ENCODE peak calls at places on chromosomes 16 and 17, in four cellular contexts. I, K, A and V are unnamed samples.

GRCh38 chr16:3689731-3690130 is 27.6 kb downstream of the TRAP1 start:
- DNase-seq in I (no peak), K (no peak), A (no peak), V (no peak)

GRCh38 chr16:70775399-70775798 is 25.6 kb downstream of the VAC14 start:
- DNase-seq in I (no peak), K (no peak), A (no peak), V (no peak)

GRCh38 chr17:37756060-37756459 is 11.2 kb upstream of the HNF1B start:
- DNase-seq in I (peak), K (no peak), A (no peak), V (no peak)

GRCh38 chr17:62562656-62563055 is 64.8 kb upstream of the MRC2 start:
- DNase-seq in I (peak), K (no peak), A (no peak), V (peak)

GRCh38 chr16:86931410-86931941 is 353.1 kb downstream of the FOXL1 start:
- DNase-seq in I (no peak), K (no peak), A (no peak), V (no peak)

GRCh38 chr16:30473231-30474061 is 904 bp downstream of the ITGAL start:
- DNase-seq in I (no peak), K (no peak), A (no peak), V (no peak)

GRCh38 chr17:2892305-2892971 is 96.2 kb downstream of the RAP1GAP2 start:
- DNase-seq in I (peak), K (no peak), A (no peak), V (peak)

GRCh38 chr16:66270333-66270927 is 96.1 kb upstream of the CDH5 start:
- DNase-seq in I (peak), K (peak), A (peak), V (peak)

GRCh38 chr17:18946536-18946935 is 5.4 kb upstream of the SLC5A10 start:
- DNase-seq in I (no peak), K (no peak), A (no peak), V (no peak)

GRCh38 chr17:12667299-12667958 is 1.7 kb downstream of the MYOCD start:
- DNase-seq in I (peak), K (peak), A (no peak), V (peak)

GRCh38 chr17:32819035-32819434 is 57.9 kb downstream of the MYO1D start:
- DNase-seq in I (no peak), K (no peak), A (peak), V (no peak)
- TF ChIP-seq RNF2 in I (no peak), K (no peak), A (peak), V (no peak)

GRCh38 chr17:49703557-49704277 is 4.0 kb downstream of the SLC35B1 start:
- DNase-seq in I (peak), K (no peak), A (no peak), V (peak)

GRCh38 chr17:49707608-49708514 is at the start of gene SLC35B1:
- DNase-seq in I (peak), K (peak), A (peak), V (peak)

GRCh38 chr17:49708515-49709161 is 874 bp upstream of the SLC35B1 start:
- DNase-seq in I (no peak), K (no peak), A (peak), V (no peak)

GRCh38 chr17:49705254-49705653 is 2.5 kb downstream of the SLC35B1 start:
- DNase-seq in I (no peak), K (no peak), A (no peak), V (no peak)

GRCh38 chr17:49707246-49707607 is 537 bp downstream of the SLC35B1 start:
- DNase-seq in I (no peak), K (no peak), A (no peak), V (no peak)
- TF ChIP-seq RNF2 in I (no peak), K (no peak), A (no peak), V (no peak)

DNA sequence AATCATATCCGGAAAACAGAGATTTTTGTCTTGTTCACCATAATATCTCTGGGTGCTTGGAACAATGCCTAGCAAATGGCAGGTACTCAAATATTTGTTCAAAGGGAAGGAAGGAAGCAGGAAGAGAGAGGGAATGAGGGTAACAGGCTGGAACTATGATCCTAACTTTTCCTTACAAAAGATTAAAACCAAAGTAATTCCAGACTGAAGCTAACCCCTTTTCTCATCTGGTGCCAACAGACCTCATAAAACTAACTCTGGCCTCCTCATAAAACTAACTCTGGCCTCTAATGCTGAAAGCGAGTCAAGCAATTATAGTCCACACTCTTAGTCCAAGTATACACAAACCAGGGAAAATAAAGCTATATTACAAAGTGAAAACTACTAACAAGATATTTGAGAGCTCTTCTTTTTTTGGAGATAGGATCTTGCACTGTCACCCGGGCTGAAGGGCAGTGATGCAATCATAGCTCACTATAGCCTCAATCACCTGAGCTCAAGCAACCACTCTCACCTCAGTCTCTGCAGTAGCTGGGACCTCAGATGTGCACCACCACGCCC is 84.6 kb downstream of the KANSL1 start:
- DNase-seq in I (no peak), K (no peak), A (no peak), V (peak)
- TF ChIP-seq RNF2 in I (no peak), K (no peak), A (no peak), V (no peak)

DNA sequence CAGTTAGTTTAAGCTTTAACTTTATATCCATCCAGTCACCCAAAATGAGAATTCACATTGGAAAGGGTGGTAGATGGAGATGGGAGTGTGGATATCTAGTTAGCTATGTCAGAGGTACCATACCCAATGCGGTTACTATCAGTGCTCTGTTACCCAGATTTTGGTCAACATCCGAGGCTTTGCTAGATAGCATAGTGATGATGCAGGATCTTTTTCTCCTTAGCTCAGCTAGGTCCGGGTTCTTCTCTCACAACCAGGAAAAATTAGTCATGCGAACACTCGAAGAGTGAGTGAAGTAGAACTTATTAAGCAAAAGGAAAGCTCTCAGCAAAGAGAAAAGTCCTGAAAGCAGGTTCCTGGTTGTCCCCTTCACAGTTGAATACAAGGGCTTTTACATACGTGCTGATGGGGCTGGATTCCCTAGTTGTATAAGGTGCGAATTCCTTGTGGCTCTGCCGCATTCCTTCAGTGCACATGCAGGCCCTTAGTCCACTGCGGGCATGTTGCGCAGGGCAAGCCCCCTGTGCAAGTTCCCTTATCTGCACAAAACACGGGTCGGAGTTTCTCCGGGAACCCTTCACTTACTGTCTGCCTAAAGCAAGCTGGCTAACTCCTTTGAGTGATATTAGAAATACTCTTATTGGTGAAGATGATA is 73.2 kb upstream of the FAM20A start:
- DNase-seq in I (no peak), K (no peak), A (no peak), V (no peak)
- TF ChIP-seq RNF2 in I (no peak), K (no peak), A (no peak), V (no peak)

DNA sequence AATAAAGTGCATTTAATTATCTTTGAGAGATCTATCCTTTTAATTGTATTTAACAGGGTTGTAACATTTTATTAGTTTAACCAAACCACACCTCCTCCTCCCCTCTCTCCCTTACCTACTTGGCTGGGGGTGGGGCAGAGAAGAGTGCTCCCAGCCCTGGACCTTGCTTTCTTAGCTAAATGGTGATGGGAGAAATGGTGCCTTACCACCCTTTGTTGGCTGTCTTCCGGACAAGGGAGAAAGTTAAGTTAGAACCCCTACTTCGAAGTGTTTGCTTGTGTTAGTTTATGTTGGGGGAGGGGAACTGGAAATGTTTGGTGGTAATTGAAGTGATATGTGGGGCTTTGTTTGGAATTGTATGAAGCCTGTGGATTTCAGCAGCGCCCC is 3.9 kb downstream of the FZD2 start:
- DNase-seq in I (no peak), K (no peak), A (no peak), V (no peak)
- TF ChIP-seq RNF2 in I (no peak), K (no peak), A (no peak), V (no peak)

DNA sequence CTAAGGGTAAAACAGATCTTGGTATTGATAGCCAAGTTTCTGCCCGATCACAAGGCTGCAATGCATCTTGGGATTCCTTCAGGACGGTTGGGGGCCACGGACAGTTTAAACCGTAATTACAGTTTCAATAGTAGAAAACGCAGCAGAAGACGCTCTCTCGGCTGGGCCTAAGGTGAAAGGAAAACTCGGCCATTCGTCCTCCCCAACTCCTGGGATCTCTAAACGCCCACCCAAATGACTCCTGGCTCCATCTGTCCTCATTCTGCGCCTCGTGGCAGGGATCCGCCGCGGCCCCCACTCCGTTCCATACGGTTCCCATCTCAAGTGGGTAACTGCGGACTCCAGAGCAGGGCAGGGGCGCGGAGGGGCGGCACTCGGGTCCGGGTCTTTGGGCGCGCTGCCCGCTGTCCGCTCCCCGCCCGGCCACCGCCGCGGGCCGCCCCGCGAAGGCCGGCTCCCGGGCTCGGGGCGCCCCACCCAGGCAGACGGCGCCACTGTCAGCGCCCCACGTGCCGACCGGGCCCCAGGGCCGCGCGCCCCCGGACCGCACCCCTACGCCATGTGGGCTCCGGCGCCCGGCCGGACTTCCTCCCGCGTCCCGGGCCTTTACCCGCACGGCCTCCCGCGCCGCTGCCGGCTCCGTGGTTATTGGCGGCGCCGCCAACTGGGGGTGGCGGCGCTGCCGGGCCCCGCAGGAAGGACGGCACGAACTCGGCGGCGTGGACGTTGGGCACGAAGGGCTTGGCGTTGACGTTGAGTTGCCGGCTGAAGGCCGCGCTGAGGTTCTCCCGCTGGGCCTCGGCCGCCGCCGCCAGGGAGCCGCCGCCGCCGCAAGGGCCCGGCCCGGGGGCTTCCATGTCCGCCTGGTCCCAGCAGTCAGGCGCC is 755 bp downstream of the GSPT1 start:
- DNase-seq in I (peak), K (no peak), A (peak), V (no peak)
- TF ChIP-seq RNF2 in I (no peak), K (no peak), A (no peak), V (no peak)

GRCh38 chr16:79391395-79391794 is 209.1 kb downstream of the MAF start:
- DNase-seq in I (no peak), K (no peak), A (no peak), V (no peak)
- TF ChIP-seq RNF2 in I (no peak), K (no peak), A (no peak), V (no peak)